ENCODE peak calls at places on chromosomes 4 and X, in nine cellular contexts. O is CD4-positive, alpha-beta T cell; V is head of caudate nucleus; Q is NAMALWA; Z is HT-29; Y is activated T-helper 1 cell treated with anti-CD3 and anti-CD28 coated beads, Interleukin-12 subunit alpha, Interleukin-12 subunit beta, Interleukin-2, Interleukin-4 antibody, amounts not matched to agents 30 ng/mL and 10 ng/mL and 1 ng/mL, durations not matched to agents 14 hours and 24 hours and 36 hours; B is Daoy; I is left colon; K is iris pigment epithelial cell. U is an unnamed sample.

GRCh38 chr4:82754546-82755165 is 43.9 kb downstream of the SCD5 start:
- DNase-seq in Z (no peak), K (no peak), V (no peak), O (no peak), I (no peak), Y (no peak), B (no peak), Q (no peak), U (no peak)

GRCh38 chr4:64497526-64497925 is 88.3 kb upstream of the TECRL start:
- DNase-seq in Q (no peak), I (no peak), B (no peak), Z (no peak), K (peak), V (no peak), O (no peak), Y (no peak), U (no peak)

GRCh38 chr4:141890279-141890678 is 253.9 kb downstream of the IL15 start:
- DNase-seq in K (peak), O (no peak), B (no peak), Q (no peak), V (no peak), I (no peak), Z (peak), Y (no peak), U (no peak)

GRCh38 chr4:7399433-7400234 is 35.1 kb downstream of the PSAPL1 start:
- DNase-seq in Z (no peak), Y (no peak), I (peak), V (no peak), Q (no peak), O (no peak), K (no peak), B (no peak), U (no peak)

GRCh38 chr4:88283661-88284377 is 542 bp downstream of the PPM1K start:
- DNase-seq in B (peak), Y (peak), Q (peak), I (peak), Z (peak), O (peak), K (peak), V (peak), U (peak)

GRCh38 chrX:107135076-107135964 is 16.7 kb upstream of the RBM41 start:
- DNase-seq in V (no peak), O (no peak), Z (peak), K (peak), Q (no peak), B (peak), Y (no peak), I (no peak), U (no peak)

GRCh38 chrX:48924270-48924669 is 5.4 kb upstream of the PIM2 start:
- DNase-seq in K (no peak), Z (no peak), Y (no peak), B (no peak), O (no peak), Q (no peak), V (no peak), I (no peak), U (no peak)

GRCh38 chr4:25180524-25181131 is 20.4 kb upstream of the SEPSECS start:
- DNase-seq in O (no peak), Q (peak), Y (no peak), B (peak), V (no peak), K (peak), Z (peak), I (no peak), U (no peak)

GRCh38 chr4:66929748-66930147 is 615.6 kb downstream of the CENPC start:
- DNase-seq in O (no peak), V (no peak), Y (no peak), I (no peak), K (no peak), B (no peak), Z (no peak), Q (no peak), U (no peak)

GRCh38 chr4:83516042-83516772 is 19.7 kb upstream of the GPAT3 start:
- DNase-seq in I (no peak), Q (no peak), B (peak), O (no peak), K (peak), Z (no peak), V (no peak), Y (no peak), U (no peak)

GRCh38 chr4:106160560-106160959 is 155.4 kb downstream of the TBCK start:
- DNase-seq in V (no peak), B (no peak), O (no peak), Y (no peak), Z (no peak), I (no peak), Q (peak), K (no peak), U (no peak)

GRCh38 chrX:45517090-45517973 is 316.7 kb upstream of the DIPK2B start:
- DNase-seq in K (peak), Q (no peak), Y (no peak), O (no peak), V (no peak), B (peak), I (no peak), Z (no peak), U (no peak)

GRCh38 chrX:80808854-80809493 is 703 bp downstream of the BRWD3 start:
- DNase-seq in V (peak), B (peak), Y (peak), I (peak), Q (peak), O (peak), K (peak), Z (peak), U (peak)

GRCh38 chr4:169952236-169953088 is 73.7 kb downstream of the MFAP3L start:
- DNase-seq in V (no peak), B (no peak), Q (no peak), O (no peak), Y (no peak), K (no peak), I (no peak), Z (no peak), U (no peak)

GRCh38 chr4:78299565-78299972 is 242.4 kb downstream of the FRAS1 start:
- DNase-seq in I (no peak), B (no peak), V (no peak), Y (no peak), Q (no peak), O (no peak), Z (no peak), K (peak), U (no peak)

GRCh38 chr4:57639566-57640328 is 529.6 kb upstream of the IGFBP7 start:
- DNase-seq in I (peak), O (no peak), Y (no peak), V (no peak), K (no peak), Q (no peak), Z (no peak), B (no peak), U (no peak)

GRCh38 chrX:41334866-41335589 is 1.1 kb downstream of the DDX3X start:
- DNase-seq in K (peak), B (peak), V (peak), Q (peak), O (no peak), I (peak), Y (peak), Z (peak), U (peak)

GRCh38 chr4:25654971-25655963 is at the start of gene SLC34A2:
- DNase-seq in Z (no peak), V (no peak), I (no peak), Q (no peak), O (no peak), B (no peak), K (no peak), Y (no peak), U (peak)